ENCODE peak calls at places on chromosomes 6 and 20, in nine cellular contexts. One of them, this sample, is unnamed.
A peak's percentile ranks its signal among the peaks of the same experiment; 100 is the strongest.

GRCh38 chr6:87155920-87156600 is 695 bp downstream of the ZNF292 start:
- DNase-seq in HCT116: no peak
- DNase-seq in small intestine: peak; percentile 35
- DNase-seq in fibroblast of lung: peak; percentile 59
- DNase-seq in lower lobe of right lung: peak; percentile 66
- DNase-seq in cardiac muscle cell: peak; percentile 58
- DNase-seq in caudate nucleus: peak; percentile 46
- DNase-seq in RWPE1: peak; percentile 43
- DNase-seq in psoas muscle: peak; percentile 60
- DNase-seq in this sample: peak; percentile 33

GRCh38 chr6:168284187-168284586 is 35.4 kb downstream of the DACT2 start:
- DNase-seq in HCT116: no peak
- DNase-seq in small intestine: no peak
- DNase-seq in fibroblast of lung: no peak
- DNase-seq in lower lobe of right lung: no peak
- DNase-seq in cardiac muscle cell: no peak
- DNase-seq in caudate nucleus: no peak
- DNase-seq in RWPE1: peak; percentile 24
- DNase-seq in psoas muscle: no peak
- DNase-seq in this sample: no peak

GRCh38 chr6:134436281-134436815 is 118.4 kb upstream of the SGK1 start:
- DNase-seq in HCT116: peak; percentile 75
- DNase-seq in small intestine: no peak
- DNase-seq in fibroblast of lung: peak; percentile 98
- DNase-seq in lower lobe of right lung: peak; percentile 58
- DNase-seq in cardiac muscle cell: no peak
- DNase-seq in caudate nucleus: peak; percentile 45
- DNase-seq in RWPE1: peak; percentile 92
- DNase-seq in psoas muscle: no peak
- DNase-seq in this sample: peak; percentile 13

GRCh38 chr6:127550403-127550802 is 26.6 kb upstream of the C6orf58 start:
- DNase-seq in HCT116: no peak
- DNase-seq in small intestine: no peak
- DNase-seq in fibroblast of lung: peak; percentile 81
- DNase-seq in lower lobe of right lung: no peak
- DNase-seq in cardiac muscle cell: no peak
- DNase-seq in caudate nucleus: no peak
- DNase-seq in RWPE1: peak; percentile 8
- DNase-seq in psoas muscle: no peak
- DNase-seq in this sample: no peak

GRCh38 chr6:15254074-15254975 is 8.5 kb downstream of the JARID2 start:
- DNase-seq in HCT116: no peak
- DNase-seq in small intestine: no peak
- DNase-seq in fibroblast of lung: no peak
- DNase-seq in lower lobe of right lung: no peak
- DNase-seq in cardiac muscle cell: no peak
- DNase-seq in caudate nucleus: peak; percentile 27
- DNase-seq in RWPE1: no peak
- DNase-seq in psoas muscle: no peak
- DNase-seq in this sample: no peak

GRCh38 chr20:9300080-9300479 is 214.3 kb upstream of the LAMP5 start:
- DNase-seq in HCT116: no peak
- DNase-seq in small intestine: no peak
- DNase-seq in fibroblast of lung: no peak
- DNase-seq in lower lobe of right lung: no peak
- DNase-seq in cardiac muscle cell: no peak
- DNase-seq in caudate nucleus: no peak
- DNase-seq in RWPE1: no peak
- DNase-seq in psoas muscle: no peak
- DNase-seq in this sample: no peak

GRCh38 chr20:36854343-36855240 is 21.3 kb upstream of the TLDC2 start:
- DNase-seq in HCT116: no peak
- DNase-seq in small intestine: peak; percentile 74
- DNase-seq in fibroblast of lung: no peak
- DNase-seq in lower lobe of right lung: no peak
- DNase-seq in cardiac muscle cell: no peak
- DNase-seq in caudate nucleus: no peak
- DNase-seq in RWPE1: peak; percentile 75
- DNase-seq in psoas muscle: peak; percentile 57
- DNase-seq in this sample: no peak

GRCh38 chr6:45558858-45559257 is 181.1 kb upstream of the SUPT3H start:
- DNase-seq in HCT116: no peak
- DNase-seq in small intestine: no peak
- DNase-seq in fibroblast of lung: no peak
- DNase-seq in lower lobe of right lung: no peak
- DNase-seq in cardiac muscle cell: no peak
- DNase-seq in caudate nucleus: no peak
- DNase-seq in RWPE1: no peak
- DNase-seq in psoas muscle: no peak
- DNase-seq in this sample: no peak

GRCh38 chr6:37943436-37944058 is 124.0 kb downstream of the ZFAND3 start:
- DNase-seq in HCT116: no peak
- DNase-seq in small intestine: no peak
- DNase-seq in fibroblast of lung: no peak
- DNase-seq in lower lobe of right lung: no peak
- DNase-seq in cardiac muscle cell: no peak
- DNase-seq in caudate nucleus: no peak
- DNase-seq in RWPE1: no peak
- DNase-seq in psoas muscle: no peak
- DNase-seq in this sample: no peak

GRCh38 chr20:58719258-58719657 is 26.7 kb downstream of the NPEPL1 start:
- DNase-seq in HCT116: no peak
- DNase-seq in small intestine: no peak
- DNase-seq in fibroblast of lung: no peak
- DNase-seq in lower lobe of right lung: no peak
- DNase-seq in cardiac muscle cell: no peak
- DNase-seq in caudate nucleus: no peak
- DNase-seq in RWPE1: no peak
- DNase-seq in psoas muscle: peak; percentile 20
- DNase-seq in this sample: no peak

GRCh38 chr6:35893246-35893645 is 27.7 kb downstream of the SRPK1 start:
- DNase-seq in HCT116: no peak
- DNase-seq in small intestine: no peak
- DNase-seq in fibroblast of lung: peak; percentile 65
- DNase-seq in lower lobe of right lung: no peak
- DNase-seq in cardiac muscle cell: no peak
- DNase-seq in caudate nucleus: peak; percentile 2
- DNase-seq in RWPE1: no peak
- DNase-seq in psoas muscle: no peak
- DNase-seq in this sample: no peak

GRCh38 chr20:45109634-45110033 is 5.3 kb downstream of the WFDC5 start:
- DNase-seq in HCT116: no peak
- DNase-seq in small intestine: no peak
- DNase-seq in fibroblast of lung: no peak
- DNase-seq in lower lobe of right lung: no peak
- DNase-seq in cardiac muscle cell: no peak
- DNase-seq in caudate nucleus: no peak
- DNase-seq in RWPE1: no peak
- DNase-seq in psoas muscle: no peak
- DNase-seq in this sample: no peak

GRCh38 chr20:45101333-45101850 is 465 bp upstream of the KCNS1 start:
- DNase-seq in HCT116: no peak
- DNase-seq in small intestine: no peak
- DNase-seq in fibroblast of lung: no peak
- DNase-seq in lower lobe of right lung: no peak
- DNase-seq in cardiac muscle cell: no peak
- DNase-seq in caudate nucleus: no peak
- DNase-seq in RWPE1: no peak
- DNase-seq in psoas muscle: no peak
- DNase-seq in this sample: no peak

GRCh38 chr20:45104786-45105185 is 3.9 kb upstream of the KCNS1 start:
- DNase-seq in HCT116: no peak
- DNase-seq in small intestine: no peak
- DNase-seq in fibroblast of lung: peak; percentile 90
- DNase-seq in lower lobe of right lung: no peak
- DNase-seq in cardiac muscle cell: no peak
- DNase-seq in caudate nucleus: no peak
- DNase-seq in RWPE1: peak; percentile 58
- DNase-seq in psoas muscle: no peak
- DNase-seq in this sample: peak; percentile 9

GRCh38 chr20:45103072-45103471 is 2.1 kb upstream of the KCNS1 start:
- DNase-seq in HCT116: no peak
- DNase-seq in small intestine: no peak
- DNase-seq in fibroblast of lung: no peak
- DNase-seq in lower lobe of right lung: no peak
- DNase-seq in cardiac muscle cell: no peak
- DNase-seq in caudate nucleus: no peak
- DNase-seq in RWPE1: no peak
- DNase-seq in psoas muscle: no peak
- DNase-seq in this sample: no peak

GRCh38 chr20:45105317-45105716 is 4.4 kb upstream of the KCNS1 start:
- DNase-seq in HCT116: no peak
- DNase-seq in small intestine: no peak
- DNase-seq in fibroblast of lung: no peak
- DNase-seq in lower lobe of right lung: no peak
- DNase-seq in cardiac muscle cell: no peak
- DNase-seq in caudate nucleus: no peak
- DNase-seq in RWPE1: peak; percentile 57
- DNase-seq in psoas muscle: no peak
- DNase-seq in this sample: no peak
- H3K27ac ChIP-seq in HCT116: no peak overlapping the region
- H3K27ac ChIP-seq in small intestine: no peak overlapping the region
- H3K27ac ChIP-seq in fibroblast of lung: no peak overlapping the region
- H3K27ac ChIP-seq in lower lobe of right lung: no peak overlapping the region
- H3K27ac ChIP-seq in cardiac muscle cell: no peak overlapping the region
- H3K27ac ChIP-seq in caudate nucleus: no peak overlapping the region
- H3K27ac ChIP-seq in RWPE1: no peak overlapping the region
- H3K27ac ChIP-seq in psoas muscle: no peak overlapping the region
- H3K27ac ChIP-seq in this sample: no peak overlapping the region

GRCh38 chr6:105324386-105325000 is 78.4 kb downstream of the PREP start:
- DNase-seq in HCT116: no peak
- DNase-seq in small intestine: no peak
- DNase-seq in fibroblast of lung: peak; percentile 92
- DNase-seq in lower lobe of right lung: no peak
- DNase-seq in cardiac muscle cell: no peak
- DNase-seq in caudate nucleus: no peak
- DNase-seq in RWPE1: no peak
- DNase-seq in psoas muscle: no peak
- DNase-seq in this sample: no peak

GRCh38 chr6:105321207-105321606 is 81.7 kb downstream of the PREP start:
- DNase-seq in HCT116: no peak
- DNase-seq in small intestine: no peak
- DNase-seq in fibroblast of lung: no peak
- DNase-seq in lower lobe of right lung: no peak
- DNase-seq in cardiac muscle cell: no peak
- DNase-seq in caudate nucleus: no peak
- DNase-seq in RWPE1: no peak
- DNase-seq in psoas muscle: no peak
- DNase-seq in this sample: no peak

GRCh38 chr6:105321728-105322127 is 81.2 kb downstream of the PREP start:
- DNase-seq in HCT116: no peak
- DNase-seq in small intestine: no peak
- DNase-seq in fibroblast of lung: no peak
- DNase-seq in lower lobe of right lung: no peak
- DNase-seq in cardiac muscle cell: no peak
- DNase-seq in caudate nucleus: no peak
- DNase-seq in RWPE1: no peak
- DNase-seq in psoas muscle: no peak
- DNase-seq in this sample: no peak

GRCh38 chr6:105320766-105321165 is 82.1 kb downstream of the PREP start:
- DNase-seq in HCT116: no peak
- DNase-seq in small intestine: no peak
- DNase-seq in fibroblast of lung: no peak
- DNase-seq in lower lobe of right lung: no peak
- DNase-seq in cardiac muscle cell: no peak
- DNase-seq in caudate nucleus: no peak
- DNase-seq in RWPE1: no peak
- DNase-seq in psoas muscle: no peak
- DNase-seq in this sample: no peak

DNA sequence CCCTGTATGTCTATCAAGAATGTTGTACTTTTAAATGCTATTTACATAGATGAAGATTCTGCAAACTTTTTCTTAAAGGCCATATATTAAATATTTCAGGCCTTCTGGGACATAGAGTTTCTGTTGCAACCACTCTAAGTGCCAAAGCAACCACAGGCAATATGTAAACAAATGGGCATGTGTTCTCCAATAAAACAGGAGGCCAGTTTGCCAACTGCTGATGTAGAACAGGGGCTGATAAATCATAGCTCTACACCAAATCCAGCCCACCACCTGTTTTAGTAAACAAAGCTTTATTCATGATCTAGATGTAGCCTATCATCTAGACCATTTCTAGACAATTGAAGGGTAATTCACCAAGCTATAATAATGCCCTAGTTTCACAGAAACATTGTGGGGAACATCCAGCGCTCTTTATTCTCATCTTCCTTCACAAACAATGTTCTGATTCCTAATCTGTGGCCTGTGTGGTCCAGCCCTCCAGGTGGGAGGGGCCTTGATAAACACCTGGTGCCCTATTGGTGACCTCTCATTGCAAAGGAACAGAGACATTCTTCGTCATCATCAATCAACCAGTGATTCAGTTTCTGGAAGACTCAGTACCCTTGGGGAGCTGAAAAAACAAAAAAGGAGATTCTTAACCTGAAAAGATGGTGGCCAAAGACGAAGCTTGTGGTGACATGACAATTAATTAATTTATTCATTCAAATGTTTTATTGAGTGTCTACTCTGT is 80.2 kb downstream of the PREP start:
- DNase-seq in HCT116: no peak
- DNase-seq in small intestine: no peak
- DNase-seq in fibroblast of lung: no peak
- DNase-seq in lower lobe of right lung: no peak
- DNase-seq in cardiac muscle cell: no peak
- DNase-seq in caudate nucleus: no peak
- DNase-seq in RWPE1: no peak
- DNase-seq in psoas muscle: no peak
- DNase-seq in this sample: no peak
- H3K27ac ChIP-seq in HCT116: no peak overlapping the region
- H3K27ac ChIP-seq in small intestine: no peak overlapping the region
- H3K27ac ChIP-seq in fibroblast of lung: no peak overlapping the region
- H3K27ac ChIP-seq in lower lobe of right lung: no peak overlapping the region
- H3K27ac ChIP-seq in cardiac muscle cell: no peak overlapping the region
- H3K27ac ChIP-seq in caudate nucleus: no peak overlapping the region
- H3K27ac ChIP-seq in RWPE1: no peak overlapping the region
- H3K27ac ChIP-seq in psoas muscle: peak overlapping the region; percentile 98
- H3K27ac ChIP-seq in this sample: no peak overlapping the region

GRCh38 chr6:7254980-7255825 is 57.8 kb downstream of the SSR1 start:
- DNase-seq in HCT116: no peak
- DNase-seq in small intestine: no peak
- DNase-seq in fibroblast of lung: no peak
- DNase-seq in lower lobe of right lung: peak; percentile 62
- DNase-seq in cardiac muscle cell: no peak
- DNase-seq in caudate nucleus: no peak
- DNase-seq in RWPE1: no peak
- DNase-seq in psoas muscle: peak; percentile 58
- DNase-seq in this sample: no peak
- H3K27ac ChIP-seq in HCT116: no peak overlapping the region
- H3K27ac ChIP-seq in small intestine: no peak overlapping the region
- H3K27ac ChIP-seq in fibroblast of lung: no peak overlapping the region
- H3K27ac ChIP-seq in lower lobe of right lung: peak overlapping the region; percentile 77
- H3K27ac ChIP-seq in cardiac muscle cell: peak overlapping the region; percentile 21
- H3K27ac ChIP-seq in caudate nucleus: peak overlapping the region; percentile 4
- H3K27ac ChIP-seq in RWPE1: peak overlapping the region; percentile 41
- H3K27ac ChIP-seq in psoas muscle: peak overlapping the region; percentile 73
- H3K27ac ChIP-seq in this sample: no peak overlapping the region

DNA sequence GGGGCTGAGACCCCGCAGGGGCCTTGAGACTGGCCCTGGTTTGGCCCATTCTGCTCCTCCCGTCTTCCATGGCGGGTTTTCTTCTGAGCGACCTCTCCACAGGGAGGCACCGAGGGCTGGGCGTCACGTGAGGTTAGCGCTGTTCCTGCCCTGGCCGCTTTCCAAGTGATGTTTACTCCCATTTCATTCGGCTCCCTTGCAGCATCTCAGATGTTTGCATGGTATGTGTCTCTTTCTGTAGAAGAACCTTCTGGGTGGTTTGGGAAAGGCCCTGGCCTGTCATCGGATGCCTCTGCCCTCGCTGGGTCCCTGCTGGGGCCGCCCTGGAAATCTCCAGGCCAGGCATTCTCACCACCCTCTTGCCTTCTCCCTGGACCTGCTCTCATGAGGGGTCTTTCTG is 17.3 kb downstream of the RAMACL start:
- DNase-seq in HCT116: no peak
- DNase-seq in small intestine: no peak
- DNase-seq in fibroblast of lung: no peak
- DNase-seq in lower lobe of right lung: no peak
- DNase-seq in cardiac muscle cell: no peak
- DNase-seq in caudate nucleus: no peak
- DNase-seq in RWPE1: no peak
- DNase-seq in psoas muscle: no peak
- DNase-seq in this sample: no peak
- H3K27ac ChIP-seq in HCT116: no peak overlapping the region
- H3K27ac ChIP-seq in small intestine: no peak overlapping the region
- H3K27ac ChIP-seq in fibroblast of lung: peak overlapping the region; percentile 37
- H3K27ac ChIP-seq in lower lobe of right lung: no peak overlapping the region
- H3K27ac ChIP-seq in cardiac muscle cell: no peak overlapping the region
- H3K27ac ChIP-seq in caudate nucleus: peak overlapping the region; percentile 9
- H3K27ac ChIP-seq in RWPE1: peak overlapping the region; percentile 56
- H3K27ac ChIP-seq in psoas muscle: no peak overlapping the region
- H3K27ac ChIP-seq in this sample: no peak overlapping the region